ENCODE peak calls at places on chromosomes 6 and 20, in six cellular contexts. O is activated CD4-positive, alpha-beta T cell treated with anti-CD3 and anti-CD28 coated beads for 48 hours; Q is foreskin melanocyte; M is AG10803; Y is Right ventricle myocardium superior; E is foreskin fibroblast. K is an unnamed sample.

GRCh38 chr6:81895511-81896185 is 143.2 kb upstream of the TENT5A start:
- DNase-seq in O (no peak), Q (peak), M (peak), Y (no peak), E (peak), K (no peak)

GRCh38 chr20:53677447-53678314 is 84.0 kb upstream of the ZNF217 start:
- DNase-seq in O (peak), Q (no peak), M (peak), Y (peak), E (peak), K (no peak)

GRCh38 chr6:87152528-87152950 is 2.8 kb upstream of the ZNF292 start:
- DNase-seq in O (no peak), Q (no peak), M (peak), Y (no peak), E (no peak), K (no peak)

GRCh38 chr6:20946890-20947289 is 412.6 kb downstream of the CDKAL1 start:
- DNase-seq in O (no peak), Q (no peak), M (no peak), Y (no peak), E (no peak), K (no peak)

GRCh38 chr6:160137989-160138835 is 16.6 kb downstream of the SLC22A1 start:
- DNase-seq in O (peak), Q (peak), M (peak), Y (peak), E (peak), K (peak)

GRCh38 chr6:117399924-117400323 is 25.8 kb downstream of the ROS1 start:
- DNase-seq in O (no peak), Q (no peak), M (no peak), Y (no peak), E (peak), K (no peak)

GRCh38 chr20:23155141-23155590 is 69.0 kb upstream of the CD93 start:
- DNase-seq in O (no peak), Q (no peak), M (no peak), Y (no peak), E (no peak), K (no peak)

GRCh38 chr6:106560966-106561740 is 68.1 kb downstream of the RTN4IP1 start:
- DNase-seq in O (peak), Q (no peak), M (peak), Y (no peak), E (peak), K (no peak)

GRCh38 chr20:44720617-44720993 is 5.4 kb downstream of the CCN5 start:
- DNase-seq in O (no peak), Q (no peak), M (peak), Y (no peak), E (peak), K (peak)

GRCh38 chr6:156427345-156427744 is 349.8 kb upstream of the ARID1B start:
- DNase-seq in O (peak), Q (peak), M (peak), Y (peak), E (peak), K (no peak)

GRCh38 chr6:156599977-156600647 is 177.1 kb upstream of the ARID1B start:
- DNase-seq in O (no peak), Q (no peak), M (no peak), Y (no peak), E (no peak), K (peak)

GRCh38 chr20:63521602-63522001 is 1.0 kb downstream of the PPDPF start:
- DNase-seq in O (no peak), Q (no peak), M (no peak), Y (peak), E (peak), K (no peak)

GRCh38 chr6:347951-348859 is 43.3 kb upstream of the IRF4 start:
- DNase-seq in O (no peak), Q (no peak), M (no peak), Y (no peak), E (no peak), K (no peak)

GRCh38 chr6:154925130-154925529 is 70.0 kb upstream of the TIAM2 start:
- DNase-seq in O (no peak), Q (no peak), M (no peak), Y (no peak), E (no peak), K (no peak)

GRCh38 chr6:129368970-129369369 is 341.0 kb downstream of the ARHGAP18 start:
- DNase-seq in O (no peak), Q (no peak), M (no peak), Y (no peak), E (no peak), K (no peak)

GRCh38 chr6:145336119-145336518 is 399.2 kb downstream of the EPM2A start:
- DNase-seq in O (no peak), Q (no peak), M (no peak), Y (no peak), E (no peak), K (no peak)

K was measured in prostate gland.